ENCODE peak calls at places on chromosome 12, in nine cellular contexts. H is uterus, Q is body of pancreas, Y is H1, G is substantia nigra, B is DND-41, R is heart left ventricle, X is transverse colon, S is pancreas. V is an unnamed sample.

GRCh38 chr12:120649442-120650248 is 9.2 kb downstream of the CABP1 start:
- DNase-seq in H (no peak), Q (no peak), Y (no peak), G (peak; percentile 34), B (no peak), R (peak; percentile 61), X (no peak), S (no peak), V (no peak)

GRCh38 chr12:96906498-96906848 is 584 bp upstream of the NEDD1 start:
- DNase-seq in H (no peak), Q (no peak), Y (no peak), G (peak; percentile 3), B (no peak), R (no peak), X (no peak), S (no peak), V (no peak)

GRCh38 chr12:112422531-112422930 is 3.8 kb downstream of the PTPN11 start:
- DNase-seq in H (no peak), Q (no peak), Y (no peak), G (peak; percentile 47), B (no peak), R (no peak), X (no peak), S (no peak), V (peak; percentile 40)

GRCh38 chr12:111101003-111101402 is 180.6 kb upstream of the MYL2 start:
- DNase-seq in H (no peak), Q (no peak), Y (no peak), G (no peak), B (no peak), R (no peak), X (no peak), S (no peak), V (no peak)

GRCh38 chr12:66103011-66103913 is 27.3 kb downstream of the LLPH start:
- DNase-seq in H (no peak), Q (no peak), Y (peak; percentile 74), G (no peak), B (no peak), R (no peak), X (no peak), S (no peak), V (no peak)

GRCh38 chr12:80707830-80708534 is 548 bp downstream of the MYF6 start:
- DNase-seq in H (no peak), Q (no peak), Y (peak; percentile 72), G (no peak), B (no peak), R (no peak), X (no peak), S (no peak), V (no peak)

GRCh38 chr12:49342066-49342913 is 4.4 kb upstream of the DNAJC22 start:
- DNase-seq in H (peak; percentile 73), Q (peak; percentile 82), Y (peak; percentile 99), G (peak; percentile 95), B (peak; percentile 69), R (peak; percentile 76), X (peak; percentile 88), S (peak; percentile 73), V (peak; percentile 78)

GRCh38 chr12:51217133-51217967 is 512 bp downstream of the POU6F1 start:
- DNase-seq in H (peak; percentile 65), Q (peak; percentile 73), Y (peak; percentile 75), G (peak; percentile 84), B (peak; percentile 33), R (peak; percentile 67), X (peak; percentile 72), S (peak; percentile 76), V (no peak)

GRCh38 chr12:117101953-117102833 is 3.0 kb upstream of the TESC start:
- DNase-seq in H (no peak), Q (no peak), Y (no peak), G (no peak), B (no peak), R (no peak), X (no peak), S (no peak), V (no peak)

GRCh38 chr12:117098361-117099217 is 627 bp downstream of the TESC start:
- DNase-seq in H (no peak), Q (peak; percentile 91), Y (peak; percentile 62), G (peak; percentile 56), B (peak; percentile 39), R (no peak), X (peak; percentile 16), S (peak; percentile 80), V (no peak)

GRCh38 chr12:117098071-117098360 is 1.2 kb downstream of the TESC start:
- DNase-seq in H (no peak), Q (no peak), Y (no peak), G (no peak), B (no peak), R (no peak), X (no peak), S (no peak), V (no peak)

GRCh38 chr12:117100251-117100650 is 1.0 kb upstream of the TESC start:
- DNase-seq in H (no peak), Q (peak; percentile 49), Y (no peak), G (no peak), B (no peak), R (no peak), X (no peak), S (no peak), V (peak; percentile 7)

DNA sequence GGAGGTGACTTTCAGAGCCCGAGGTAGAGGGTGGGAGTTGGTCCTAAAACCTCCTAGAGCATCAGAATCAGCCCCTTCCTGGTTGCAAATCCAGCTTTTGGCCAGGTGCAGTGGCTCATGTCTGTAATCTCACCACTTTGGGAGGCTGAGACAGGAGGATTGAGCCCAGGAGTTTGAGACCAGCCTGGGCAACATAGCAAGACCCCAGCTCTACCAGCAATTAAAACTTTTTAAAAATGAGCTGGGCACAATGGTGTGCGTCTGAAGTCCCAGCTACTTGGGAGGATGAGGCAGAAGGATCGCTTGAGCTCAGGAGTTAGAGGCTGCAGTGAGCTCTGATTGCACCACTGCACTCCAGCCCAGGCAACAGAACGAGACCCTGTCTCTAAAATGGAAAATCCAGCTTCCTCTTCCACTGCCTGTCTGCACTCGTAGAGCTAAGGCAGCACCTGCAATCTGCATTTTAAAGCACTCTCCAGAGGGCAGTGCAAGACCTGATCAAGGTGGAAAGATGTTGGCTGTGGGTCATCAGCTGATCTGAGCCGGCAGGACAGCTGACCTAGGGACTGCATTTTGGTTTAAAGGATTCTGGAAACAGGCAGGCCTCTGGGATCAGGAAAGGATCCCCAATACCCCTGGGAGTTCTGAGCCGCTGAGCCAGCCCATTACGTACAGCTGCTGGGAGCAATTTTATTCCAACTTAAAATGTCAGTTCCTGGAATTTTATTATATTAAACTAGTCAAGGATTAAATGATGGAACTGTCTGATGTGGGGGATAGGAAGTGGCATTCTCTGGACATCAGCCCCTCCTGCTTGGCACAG is 1.8 kb upstream of the TESC start:
- DNase-seq in H (no peak), Q (peak; percentile 53), Y (no peak), G (no peak), B (no peak), R (no peak), X (no peak), S (no peak), V (no peak)
- H3K27ac ChIP-seq in H (no peak overlapping the region), Q (peak overlapping the region; percentile 86), Y (no peak overlapping the region), G (no peak overlapping the region), B (no peak overlapping the region), R (no peak overlapping the region), X (no peak overlapping the region), S (peak overlapping the region; percentile 18), V (no peak overlapping the region)

DNA sequence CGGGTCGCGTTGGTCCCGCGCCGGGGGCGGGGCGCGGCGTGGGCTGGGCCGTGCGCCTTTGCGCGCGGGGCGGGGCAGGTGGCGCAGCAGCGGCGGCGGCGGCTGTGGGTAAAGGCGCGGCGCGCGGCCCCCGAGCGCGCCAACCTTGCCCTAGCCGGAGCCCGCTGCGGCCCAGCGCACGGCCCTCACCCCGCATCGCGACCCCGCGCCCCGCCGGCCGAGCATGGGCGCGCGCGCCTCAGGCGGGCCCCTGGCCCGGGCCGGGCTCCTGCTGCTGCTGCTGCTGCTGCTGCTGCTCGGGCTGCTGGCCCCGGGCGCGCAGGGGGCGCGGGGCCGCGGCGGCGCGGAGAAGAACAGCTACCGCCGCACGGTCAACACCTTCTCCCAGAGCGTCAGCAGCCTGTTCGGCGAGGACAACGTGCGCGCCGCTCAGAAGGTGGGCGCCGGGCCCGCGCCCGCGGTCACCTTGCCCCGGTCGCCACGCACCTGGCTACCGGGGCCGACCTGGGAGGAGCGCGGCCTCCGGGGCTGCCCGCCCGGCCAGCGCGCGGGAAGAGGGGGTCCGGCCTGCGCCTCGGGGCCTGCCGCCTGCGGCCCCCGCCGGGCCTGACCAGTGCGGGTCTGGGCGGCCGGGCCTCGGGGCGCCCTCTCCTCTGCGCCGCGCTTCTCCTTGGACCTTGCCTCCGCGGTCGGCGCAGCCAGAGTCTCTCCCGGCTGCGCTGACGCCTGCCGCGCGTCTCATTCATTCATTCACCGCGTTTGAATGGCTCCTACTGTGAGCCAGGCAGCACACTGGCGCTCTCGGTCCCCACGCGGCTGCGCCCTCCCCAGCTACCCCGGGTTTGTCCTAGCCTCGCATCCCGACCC is at the start of gene BRI3BP:
- DNase-seq in H (peak; percentile 36), Q (peak; percentile 78), Y (peak; percentile 66), G (peak; percentile 56), B (peak; percentile 82), R (peak; percentile 74), X (peak; percentile 81), S (peak; percentile 60), V (peak; percentile 55)
- H3K27ac ChIP-seq in H (no peak within 1 kb of the TSS), Q (peak within 1 kb of the TSS; percentile 76), Y (no peak within 1 kb of the TSS), G (peak within 1 kb of the TSS; percentile 61), B (peak within 1 kb of the TSS; percentile 81), R (no peak within 1 kb of the TSS), X (peak within 1 kb of the TSS; percentile 76), S (no peak within 1 kb of the TSS), V (no peak within 1 kb of the TSS)

GRCh38 chr12:121789800-121790748 is 3.4 kb downstream of the RHOF start:
- DNase-seq in H (no peak), Q (peak; percentile 44), Y (no peak), G (peak; percentile 78), B (peak; percentile 98), R (peak; percentile 77), X (peak; percentile 87), S (peak; percentile 66), V (no peak)

GRCh38 chr12:121793836-121794531 is 496 bp upstream of the RHOF start:
- DNase-seq in H (peak; percentile 94), Q (peak; percentile 92), Y (peak; percentile 98), G (peak; percentile 90), B (peak; percentile 92), R (peak; percentile 94), X (peak; percentile 96), S (peak; percentile 91), V (peak; percentile 91)

GRCh38 chr12:121792607-121793500 is 634 bp downstream of the RHOF start:
- DNase-seq in H (no peak), Q (no peak), Y (no peak), G (peak; percentile 81), B (no peak), R (peak; percentile 73), X (peak; percentile 61), S (no peak), V (no peak)

GRCh38 chr12:121793501-121793835 is at the start of gene RHOF:
- DNase-seq in H (no peak), Q (peak; percentile 54), Y (no peak), G (peak; percentile 86), B (no peak), R (peak; percentile 58), X (peak; percentile 73), S (no peak), V (no peak)

GRCh38 chr12:121791671-121792496 is 1.6 kb downstream of the RHOF start:
- DNase-seq in H (no peak), Q (no peak), Y (no peak), G (peak; percentile 52), B (no peak), R (no peak), X (peak; percentile 81), S (no peak), V (no peak)
- H3K27ac ChIP-seq in H (no peak overlapping the region), Q (no peak overlapping the region), Y (no peak overlapping the region), G (no peak overlapping the region), B (no peak overlapping the region), R (no peak overlapping the region), X (peak overlapping the region; percentile 100), S (no peak overlapping the region), V (no peak overlapping the region)

GRCh38 chr12:33589609-33590114 is 150.0 kb upstream of the SYT10 start:
- DNase-seq in H (no peak), Q (no peak), Y (no peak), G (no peak), B (no peak), R (no peak), X (no peak), S (no peak), V (no peak)

GRCh38 chr12:33588725-33589405 is 149.2 kb upstream of the SYT10 start:
- DNase-seq in H (no peak), Q (no peak), Y (no peak), G (no peak), B (no peak), R (no peak), X (no peak), S (no peak), V (no peak)

GRCh38 chr12:33586576-33586975 is 147.0 kb upstream of the SYT10 start:
- DNase-seq in H (no peak), Q (no peak), Y (no peak), G (no peak), B (no peak), R (no peak), X (no peak), S (no peak), V (no peak)

GRCh38 chr12:33593753-33594152 is 154.1 kb upstream of the SYT10 start:
- DNase-seq in H (no peak), Q (no peak), Y (no peak), G (no peak), B (no peak), R (no peak), X (no peak), S (no peak), V (no peak)

GRCh38 chr12:33588082-33588712 is 148.6 kb upstream of the SYT10 start:
- DNase-seq in H (no peak), Q (no peak), Y (peak; percentile 48), G (no peak), B (no peak), R (no peak), X (no peak), S (no peak), V (no peak)
- H3K27ac ChIP-seq in H (no peak overlapping the region), Q (no peak overlapping the region), Y (peak overlapping the region; percentile 44), G (no peak overlapping the region), B (no peak overlapping the region), R (no peak overlapping the region), X (no peak overlapping the region), S (no peak overlapping the region), V (no peak overlapping the region)

V was measured in fibroblast of lung.